ENCODE peak calls at places on chromosomes 11 and 22, in five cellular contexts. K, C, X, J and G are unnamed samples.

GRCh38 chr11:35804446-35805040 is 139.3 kb upstream of the LDLRAD3 start:
- DNase-seq in J (no peak), C (no peak), X (no peak), K (no peak), G (no peak)

GRCh38 chr11:62142921-62143320 is 19.1 kb downstream of the INCENP start:
- DNase-seq in X (no peak), C (no peak), K (no peak), J (no peak), G (no peak)

GRCh38 chr11:86138958-86139357 is 70.1 kb upstream of the PICALM start:
- DNase-seq in J (no peak), X (no peak), C (no peak), K (no peak), G (no peak)

GRCh38 chr22:42991010-42991651 is 23.8 kb downstream of the PACSIN2 start:
- DNase-seq in K (peak), X (no peak), C (peak), J (peak), G (no peak)

GRCh38 chr22:48748860-48749554 is 1078.7 kb downstream of the BRD1 start:
- DNase-seq in K (no peak), X (no peak), C (no peak), J (no peak), G (no peak)

GRCh38 chr22:24460418-24461089 is 33.2 kb downstream of the ADORA2A start:
- DNase-seq in J (no peak), K (peak), C (no peak), X (no peak), G (no peak)

GRCh38 chr11:69035150-69035958 is 13.4 kb upstream of the TPCN2 start:
- DNase-seq in C (no peak), X (no peak), J (no peak), K (no peak), G (no peak)

GRCh38 chr22:47899894-47900293 is 1137.4 kb downstream of the TBC1D22A start:
- DNase-seq in J (no peak), X (no peak), K (no peak), C (no peak), G (no peak)

GRCh38 chr22:28142361-28142801 is 223.3 kb upstream of the PITPNB start:
- DNase-seq in X (peak), K (peak), C (peak), J (no peak), G (peak)

GRCh38 chr11:116601734-116602636 is 170.8 kb downstream of the BUD13 start:
- DNase-seq in K (peak), C (no peak), J (no peak), X (no peak), G (no peak)

GRCh38 chr11:58561394-58562102 is 14.1 kb downstream of the LPXN start:
- DNase-seq in J (peak), K (no peak), X (no peak), C (no peak), G (no peak)
- H3K27ac ChIP-seq in J (peak), K (no peak), X (no peak), C (no peak), G (no peak)

DNA sequence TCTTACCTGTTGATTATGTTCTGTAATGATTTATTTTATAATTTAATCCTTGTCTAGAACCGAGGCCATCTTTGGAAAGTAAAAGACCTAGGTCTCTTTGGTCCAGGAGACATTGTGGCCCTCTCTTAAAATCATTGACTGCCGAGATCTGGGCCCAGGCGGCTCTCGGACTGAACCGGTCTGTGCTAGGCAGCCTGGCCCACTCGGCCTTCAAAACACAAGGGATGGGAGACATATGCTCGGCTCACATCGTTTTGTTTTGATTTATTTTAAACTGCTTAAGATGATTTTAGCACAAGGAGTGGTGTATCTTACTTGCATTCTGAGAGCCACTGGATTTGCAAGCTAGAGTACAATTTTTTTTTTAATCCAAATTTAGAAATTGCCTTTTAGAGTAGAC is 80.2 kb upstream of the WNT7B start:
- DNase-seq in X (no peak), K (no peak), J (no peak), C (peak), G (no peak)
- H3K27ac ChIP-seq in X (no peak), K (peak), J (peak), C (peak), G (no peak)

GRCh38 chr11:111694851-111695250 is 71.3 kb downstream of the PPP2R1B start:
- DNase-seq in C (no peak), J (peak), K (peak), X (peak), G (no peak)
- H3K27ac ChIP-seq in C (no peak), J (no peak), K (peak), X (no peak), G (no peak)

GRCh38 chr11:70487763-70488162 is 89.4 kb downstream of the CTTN start:
- DNase-seq in C (no peak), X (no peak), K (no peak), J (no peak), G (no peak)

GRCh38 chr11:70487160-70487559 is 88.8 kb downstream of the CTTN start:
- DNase-seq in X (no peak), C (no peak), J (no peak), K (no peak), G (no peak)

GRCh38 chr11:70485326-70486025 is 87.1 kb downstream of the CTTN start:
- DNase-seq in C (no peak), J (no peak), X (no peak), K (no peak), G (no peak)

GRCh38 chr11:70486731-70487130 is 88.4 kb downstream of the CTTN start:
- DNase-seq in K (no peak), C (no peak), X (no peak), J (no peak), G (no peak)

GRCh38 chr11:70486026-70486415 is 87.7 kb downstream of the CTTN start:
- DNase-seq in X (no peak), K (no peak), C (no peak), J (no peak), G (no peak)
- H3K27ac ChIP-seq in X (no peak), K (no peak), C (no peak), J (no peak), G (no peak)

GRCh38 chr22:50318356-50318697 is 8.5 kb downstream of the DENND6B start:
- DNase-seq in X (no peak), K (no peak), C (no peak), J (no peak), G (no peak)
- H3K27ac ChIP-seq in X (no peak), K (no peak), C (no peak), J (no peak), G (no peak)